ENCODE peak calls at places on chromosomes 5 and 9, in four cellular contexts. A, F, U and G are unnamed samples.

GRCh38 chr5:127187711-127188110 is 102.9 kb upstream of the MEGF10 start:
- DNase-seq in A (no peak), F (no peak), U (no peak), G (no peak)

GRCh38 chr5:39541920-39542319 is 117.1 kb upstream of the DAB2 start:
- DNase-seq in A (no peak), F (no peak), U (no peak), G (no peak)

GRCh38 chr9:70389642-70390266 is 24.7 kb downstream of the KLF9 start:
- DNase-seq in A (no peak), F (no peak), U (no peak), G (no peak)

GRCh38 chr5:54004697-54005096 is 305.7 kb downstream of the ARL15 start:
- DNase-seq in A (no peak), F (no peak), U (no peak), G (no peak)

GRCh38 chr9:120559546-120559945 is 20.4 kb downstream of the CDK5RAP2 start:
- DNase-seq in A (no peak), F (no peak), U (no peak), G (no peak)

GRCh38 chr5:114449836-114450515 is 88.1 kb downstream of the KCNN2 start:
- DNase-seq in A (peak; percentile 10), F (peak; percentile 60), U (peak; percentile 35), G (peak; percentile 11)

GRCh38 chr9:38339087-38339486 is 53.4 kb upstream of the ALDH1B1 start:
- DNase-seq in A (no peak), F (peak; percentile 31), U (no peak), G (no peak)

GRCh38 chr9:113614843-113615648 is 151.5 kb downstream of the RGS3 start:
- DNase-seq in A (no peak), F (no peak), U (no peak), G (no peak)

GRCh38 chr5:9545301-9545958 is 445 bp downstream of the SEMA5A start:
- DNase-seq in A (no peak), F (no peak), U (no peak), G (no peak)

GRCh38 chr5:78467744-78468357 is 107.4 kb downstream of the SCAMP1 start:
- DNase-seq in A (peak; percentile 26), F (peak; percentile 3), U (peak; percentile 17), G (no peak)

GRCh38 chr5:173515526-173515925 is 100.9 kb downstream of the BOD1 start:
- DNase-seq in A (no peak), F (no peak), U (no peak), G (no peak)

GRCh38 chr5:139877129-139877597 is 81.6 kb downstream of the PSD2 start:
- DNase-seq in A (no peak), F (no peak), U (no peak), G (no peak)

GRCh38 chr9:91848146-91848545 is 101.9 kb downstream of the ROR2 start:
- DNase-seq in A (no peak), F (no peak), U (no peak), G (no peak)

GRCh38 chr5:176416123-176416924 is at the start of gene CLTB:
- DNase-seq in A (peak; percentile 93), F (peak; percentile 37), U (no peak), G (peak; percentile 84)

GRCh38 chr5:134245101-134245604 is 19.3 kb upstream of the PPP2CA start:
- DNase-seq in A (no peak), F (no peak), U (peak; percentile 87), G (no peak)

GRCh38 chr9:133227242-133227860 is 18.3 kb upstream of the OBP2B start:
- DNase-seq in A (no peak), F (no peak), U (no peak), G (no peak)

GRCh38 chr5:116038817-116039216 is 6.5 kb downstream of the ARL14EPL start:
- DNase-seq in A (no peak), F (no peak), U (no peak), G (no peak)

GRCh38 chr9:83066771-83067170 is 3.8 kb upstream of the RASEF start:
- DNase-seq in A (no peak), F (no peak), U (no peak), G (no peak)

GRCh38 chr5:126481243-126481642 is 58.0 kb downstream of the GRAMD2B start:
- DNase-seq in A (no peak), F (no peak), U (no peak), G (no peak)

GRCh38 chr5:68999181-68999580 is 94.6 kb upstream of the SLC30A5 start:
- DNase-seq in A (no peak), F (no peak), U (no peak), G (no peak)

GRCh38 chr5:116442095-116442534 is 132.5 kb downstream of the SEMA6A start:
- DNase-seq in A (no peak), F (no peak), U (no peak), G (no peak)

GRCh38 chr9:135152608-135153337 is 65.3 kb downstream of the OLFM1 start:
- DNase-seq in A (peak; percentile 66), F (no peak), U (no peak), G (no peak)

GRCh38 chr9:121976751-121977150 is 116.4 kb downstream of the TTLL11 start:
- DNase-seq in A (no peak), F (no peak), U (no peak), G (no peak)

GRCh38 chr9:101530076-101530711 is 3.5 kb upstream of the RNF20 start:
- DNase-seq in A (peak; percentile 79), F (peak; percentile 24), U (peak; percentile 61), G (peak; percentile 72)

GRCh38 chr5:88819332-88819999 is 63.5 kb downstream of the MEF2C start:
- DNase-seq in A (no peak), F (no peak), U (no peak), G (no peak)

GRCh38 chr9:83154087-83154736 is 91.3 kb upstream of the RASEF start:
- DNase-seq in A (no peak), F (peak; percentile 31), U (no peak), G (no peak)

GRCh38 chr5:157558089-157558595 is 17.4 kb downstream of the ADAM19 start:
- DNase-seq in A (no peak), F (no peak), U (no peak), G (no peak)

GRCh38 chr9:14653511-14653910 is 39.7 kb downstream of the ZDHHC21 start:
- DNase-seq in A (no peak), F (no peak), U (no peak), G (no peak)

GRCh38 chr9:76626980-76627379 is 137.3 kb upstream of the PCA3 start:
- DNase-seq in A (no peak), F (no peak), U (no peak), G (no peak)

GRCh38 chr5:142192799-142193428 is 84.3 kb downstream of the NDFIP1 start:
- DNase-seq in A (no peak), F (no peak), U (no peak), G (no peak)

GRCh38 chr9:136439550-136440408 is at the start of gene INPP5E:
- DNase-seq in A (peak; percentile 94), F (no peak), U (no peak), G (peak; percentile 69)

GRCh38 chr9:20714442-20715415 is 30.7 kb downstream of the FOCAD start:
- DNase-seq in A (no peak), F (no peak), U (no peak), G (no peak)

GRCh38 chr9:134384811-134385479 is 58.7 kb downstream of the RXRA start:
- DNase-seq in A (no peak), F (no peak), U (no peak), G (no peak)

DNA sequence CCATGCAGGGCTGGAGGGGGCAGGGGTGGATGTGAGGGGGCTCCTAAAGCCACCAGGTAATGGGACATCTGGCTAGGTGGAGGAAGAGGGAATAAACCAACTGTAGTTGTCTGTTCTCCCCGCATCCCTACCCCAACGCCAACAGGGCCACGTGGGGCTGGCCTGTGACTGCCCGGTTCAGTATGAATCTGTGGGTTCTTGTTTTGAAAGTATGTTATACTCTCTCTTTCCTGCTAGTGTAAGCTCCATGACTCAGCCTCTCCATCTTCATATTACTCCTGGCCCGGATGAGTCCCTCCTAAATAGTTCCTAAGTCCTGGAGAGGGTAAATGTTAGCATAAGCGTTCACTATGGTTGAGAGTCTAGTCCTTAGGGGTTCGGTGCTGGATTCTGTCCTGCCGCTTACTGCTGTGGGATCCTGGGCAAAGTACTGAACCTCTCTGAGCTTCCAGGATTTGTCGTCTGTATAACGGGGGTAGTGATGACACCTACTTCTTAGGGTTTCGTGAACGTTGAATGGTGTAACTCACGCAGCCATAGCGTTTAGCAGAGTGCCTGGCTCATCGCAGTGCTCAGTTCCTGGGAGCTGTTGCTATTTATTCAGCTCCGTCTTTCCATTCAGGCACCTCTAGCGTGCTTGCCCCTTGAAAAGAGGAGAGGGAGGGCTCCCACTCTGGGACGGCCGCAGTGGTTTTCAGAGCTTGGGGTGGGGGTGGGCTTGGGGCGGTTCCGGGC is 28.8 kb downstream of the LHX2 start:
- DNase-seq in A (no peak), F (no peak), U (no peak), G (no peak)
- H3K27me3 ChIP-seq in A (peaks cover 67% of the 10 kb centered on the region), F (peaks cover 6% of the 10 kb centered on the region), U (no peaks in the 10 kb centered on the region), G (peaks cover 16% of the 10 kb centered on the region)

DNA sequence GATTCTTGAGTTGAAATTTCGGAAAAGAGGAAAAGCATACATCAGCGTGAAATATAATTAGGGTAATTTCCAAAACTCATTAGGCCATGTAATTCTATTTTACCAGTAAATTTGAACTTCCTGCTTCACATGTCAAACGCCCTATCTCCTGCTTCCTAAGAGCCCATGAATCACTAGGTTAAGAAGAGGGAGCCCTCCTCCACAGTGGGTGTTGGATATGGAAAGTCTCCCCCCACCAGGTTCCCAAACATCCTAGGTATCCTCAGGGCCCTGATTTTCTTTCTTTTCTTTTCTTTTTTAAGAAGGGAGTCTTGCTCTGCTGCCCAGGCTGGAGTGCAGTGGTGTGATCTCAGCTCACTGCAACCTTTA is 115.1 kb downstream of the SUSD1 start:
- DNase-seq in A (no peak), F (no peak), U (no peak), G (no peak)
- H3K27ac ChIP-seq in A (peak overlapping the region; percentile 85), F (no peak overlapping the region), U (peak overlapping the region; percentile 48), G (no peak overlapping the region)

GRCh38 chr9:126886194-126886830 is 25.9 kb downstream of the ZBTB34 start:
- DNase-seq in A (no peak), F (no peak), U (no peak), G (no peak)

GRCh38 chr9:126882746-126883145 is 22.3 kb downstream of the ZBTB34 start:
- DNase-seq in A (no peak), F (no peak), U (no peak), G (no peak)

GRCh38 chr9:126885089-126885753 is 24.8 kb downstream of the ZBTB34 start:
- DNase-seq in A (no peak), F (no peak), U (no peak), G (no peak)

GRCh38 chr9:126880947-126881332 is 20.5 kb downstream of the ZBTB34 start:
- DNase-seq in A (no peak), F (no peak), U (no peak), G (no peak)

DNA sequence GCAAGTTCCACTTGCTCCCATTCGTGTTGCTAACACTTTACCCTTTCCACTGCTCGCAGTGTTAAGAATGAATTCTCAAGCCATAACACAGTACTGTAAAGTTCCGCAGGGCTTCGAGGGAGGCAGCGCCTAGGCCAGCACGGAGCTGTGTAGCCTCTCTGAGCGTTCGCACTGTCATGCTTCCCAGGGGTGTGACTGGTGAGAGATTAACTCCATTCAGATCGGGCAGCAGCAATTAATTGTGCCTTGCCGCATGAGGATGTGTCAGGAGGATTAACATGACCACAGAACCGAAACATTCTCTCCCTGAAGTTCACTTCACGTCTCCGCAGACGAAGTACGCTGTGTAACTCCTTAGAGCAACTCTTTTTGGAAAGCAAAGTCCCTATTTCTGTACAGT is 23.2 kb downstream of the ZBTB34 start:
- DNase-seq in A (no peak), F (no peak), U (no peak), G (no peak)
- H3K27me3 ChIP-seq in A (no peaks in the 10 kb centered on the region), F (no peaks in the 10 kb centered on the region), U (no peaks in the 10 kb centered on the region), G (no peaks in the 10 kb centered on the region)

GRCh38 chr5:59597690-59598546 is 295.6 kb downstream of the PDE4D start:
- DNase-seq in A (no peak), F (no peak), U (no peak), G (no peak)
- H3K27ac ChIP-seq in A (no peak overlapping the region), F (no peak overlapping the region), U (no peak overlapping the region), G (no peak overlapping the region)